ENCODE peak calls at places on chromosomes 7 and 10, in seven cellular contexts. One of them, this sample, is unnamed.

GRCh38 chr10:71396714-71397339 is at the start of gene CDH23:
- DNase-seq in PC-9: no peak
- DNase-seq in cardiac fibroblast: no peak
- DNase-seq in brain microvascular endothelial cell: no peak
- DNase-seq in HCT116: no peak
- DNase-seq in left ventricle myocardium inferior: peak
- DNase-seq in heart left ventricle: peak
- DNase-seq in this sample: no peak

GRCh38 chr7:69906309-69906995 is 308.2 kb downstream of the AUTS2 start:
- DNase-seq in PC-9: no peak
- DNase-seq in cardiac fibroblast: peak
- DNase-seq in brain microvascular endothelial cell: no peak
- DNase-seq in HCT116: no peak
- DNase-seq in left ventricle myocardium inferior: no peak
- DNase-seq in heart left ventricle: no peak
- DNase-seq in this sample: peak

GRCh38 chr10:70657036-70657435 is 15.3 kb upstream of the ADAMTS14 start:
- DNase-seq in PC-9: no peak
- DNase-seq in cardiac fibroblast: no peak
- DNase-seq in brain microvascular endothelial cell: no peak
- DNase-seq in HCT116: no peak
- DNase-seq in left ventricle myocardium inferior: no peak
- DNase-seq in heart left ventricle: no peak
- DNase-seq in this sample: peak

GRCh38 chr7:132485136-132485535 is 91.1 kb downstream of the PLXNA4 start:
- DNase-seq in PC-9: no peak
- DNase-seq in cardiac fibroblast: no peak
- DNase-seq in brain microvascular endothelial cell: no peak
- DNase-seq in HCT116: no peak
- DNase-seq in left ventricle myocardium inferior: no peak
- DNase-seq in heart left ventricle: no peak
- DNase-seq in this sample: no peak

GRCh38 chr10:3067859-3068179 is 471 bp downstream of the PFKP start:
- DNase-seq in PC-9: no peak
- DNase-seq in cardiac fibroblast: no peak
- DNase-seq in brain microvascular endothelial cell: no peak
- DNase-seq in HCT116: no peak
- DNase-seq in left ventricle myocardium inferior: no peak
- DNase-seq in heart left ventricle: no peak
- DNase-seq in this sample: no peak

GRCh38 chr10:6059506-6059905 is 2.7 kb downstream of the IL2RA start:
- DNase-seq in PC-9: no peak
- DNase-seq in cardiac fibroblast: no peak
- DNase-seq in brain microvascular endothelial cell: no peak
- DNase-seq in HCT116: no peak
- DNase-seq in left ventricle myocardium inferior: no peak
- DNase-seq in heart left ventricle: no peak
- DNase-seq in this sample: no peak

GRCh38 chr10:122939819-122940543 is 14.0 kb downstream of the C10orf88 start:
- DNase-seq in PC-9: no peak
- DNase-seq in cardiac fibroblast: peak
- DNase-seq in brain microvascular endothelial cell: peak
- DNase-seq in HCT116: no peak
- DNase-seq in left ventricle myocardium inferior: no peak
- DNase-seq in heart left ventricle: no peak
- DNase-seq in this sample: peak

GRCh38 chr10:61643316-61643751 is 19.4 kb upstream of the CABCOCO1 start:
- DNase-seq in PC-9: no peak
- DNase-seq in cardiac fibroblast: peak
- DNase-seq in brain microvascular endothelial cell: peak
- DNase-seq in HCT116: no peak
- DNase-seq in left ventricle myocardium inferior: no peak
- DNase-seq in heart left ventricle: no peak
- DNase-seq in this sample: peak

GRCh38 chr10:125012851-125013528 is 71.1 kb downstream of the ZRANB1 start:
- DNase-seq in PC-9: no peak
- DNase-seq in cardiac fibroblast: no peak
- DNase-seq in brain microvascular endothelial cell: no peak
- DNase-seq in HCT116: no peak
- DNase-seq in left ventricle myocardium inferior: no peak
- DNase-seq in heart left ventricle: no peak
- DNase-seq in this sample: no peak

GRCh38 chr10:81532403-81532802 is 342.6 kb upstream of the NRG3 start:
- DNase-seq in PC-9: no peak
- DNase-seq in cardiac fibroblast: no peak
- DNase-seq in brain microvascular endothelial cell: no peak
- DNase-seq in HCT116: no peak
- DNase-seq in left ventricle myocardium inferior: no peak
- DNase-seq in heart left ventricle: no peak
- DNase-seq in this sample: no peak

GRCh38 chr7:1725199-1725701 is 55.2 kb downstream of the ELFN1 start:
- DNase-seq in PC-9: no peak
- DNase-seq in cardiac fibroblast: peak
- DNase-seq in brain microvascular endothelial cell: no peak
- DNase-seq in HCT116: no peak
- DNase-seq in left ventricle myocardium inferior: peak
- DNase-seq in heart left ventricle: peak
- DNase-seq in this sample: peak

GRCh38 chr10:96413151-96413787 is 54.5 kb upstream of the OPALIN start:
- DNase-seq in PC-9: no peak
- DNase-seq in cardiac fibroblast: no peak
- DNase-seq in brain microvascular endothelial cell: no peak
- DNase-seq in HCT116: no peak
- DNase-seq in left ventricle myocardium inferior: no peak
- DNase-seq in heart left ventricle: peak
- DNase-seq in this sample: no peak

GRCh38 chr7:26863504-26864308 is 684 bp downstream of the SKAP2 start:
- DNase-seq in PC-9: peak
- DNase-seq in cardiac fibroblast: peak
- DNase-seq in brain microvascular endothelial cell: peak
- DNase-seq in HCT116: peak
- DNase-seq in left ventricle myocardium inferior: no peak
- DNase-seq in heart left ventricle: peak
- DNase-seq in this sample: peak

GRCh38 chr7:98831641-98832221 is 38.1 kb downstream of the TMEM130 start:
- DNase-seq in PC-9: no peak
- DNase-seq in cardiac fibroblast: peak
- DNase-seq in brain microvascular endothelial cell: peak
- DNase-seq in HCT116: no peak
- DNase-seq in left ventricle myocardium inferior: no peak
- DNase-seq in heart left ventricle: no peak
- DNase-seq in this sample: peak

GRCh38 chr7:99791021-99791420 is 7.0 kb upstream of the CYP3A4 start:
- DNase-seq in PC-9: no peak
- DNase-seq in cardiac fibroblast: no peak
- DNase-seq in brain microvascular endothelial cell: peak
- DNase-seq in HCT116: no peak
- DNase-seq in left ventricle myocardium inferior: no peak
- DNase-seq in heart left ventricle: no peak
- DNase-seq in this sample: peak

GRCh38 chr7:158244873-158245723 is 342.5 kb downstream of the PTPRN2 start:
- DNase-seq in PC-9: no peak
- DNase-seq in cardiac fibroblast: no peak
- DNase-seq in brain microvascular endothelial cell: no peak
- DNase-seq in HCT116: no peak
- DNase-seq in left ventricle myocardium inferior: no peak
- DNase-seq in heart left ventricle: no peak
- DNase-seq in this sample: no peak

GRCh38 chr7:158246960-158247673 is 340.5 kb downstream of the PTPRN2 start:
- DNase-seq in PC-9: no peak
- DNase-seq in cardiac fibroblast: no peak
- DNase-seq in brain microvascular endothelial cell: no peak
- DNase-seq in HCT116: no peak
- DNase-seq in left ventricle myocardium inferior: no peak
- DNase-seq in heart left ventricle: no peak
- DNase-seq in this sample: no peak

GRCh38 chr7:158246272-158246959 is 341.2 kb downstream of the PTPRN2 start:
- DNase-seq in PC-9: no peak
- DNase-seq in cardiac fibroblast: no peak
- DNase-seq in brain microvascular endothelial cell: no peak
- DNase-seq in HCT116: no peak
- DNase-seq in left ventricle myocardium inferior: no peak
- DNase-seq in heart left ventricle: no peak
- DNase-seq in this sample: no peak

GRCh38 chr7:158244430-158244829 is 343.2 kb downstream of the PTPRN2 start:
- DNase-seq in PC-9: no peak
- DNase-seq in cardiac fibroblast: no peak
- DNase-seq in brain microvascular endothelial cell: no peak
- DNase-seq in HCT116: no peak
- DNase-seq in left ventricle myocardium inferior: no peak
- DNase-seq in heart left ventricle: no peak
- DNase-seq in this sample: no peak

DNA sequence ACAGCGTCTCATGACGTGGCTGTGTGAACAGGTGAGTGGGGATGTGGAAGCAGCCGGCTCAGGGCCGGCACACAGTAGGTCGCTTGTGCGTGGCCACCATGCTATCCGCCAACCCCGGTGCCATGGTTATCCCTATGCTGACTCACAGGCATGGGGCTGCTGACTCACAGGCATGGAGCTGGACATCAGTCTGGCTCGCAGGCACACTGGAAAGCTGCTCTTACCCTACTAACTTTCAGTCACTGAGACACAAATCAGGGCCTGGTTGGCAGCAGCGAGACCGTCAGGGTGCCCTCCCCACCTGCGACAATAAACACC is 341.9 kb downstream of the PTPRN2 start:
- DNase-seq in PC-9: no peak
- DNase-seq in cardiac fibroblast: no peak
- DNase-seq in brain microvascular endothelial cell: no peak
- DNase-seq in HCT116: no peak
- DNase-seq in left ventricle myocardium inferior: no peak
- DNase-seq in heart left ventricle: no peak
- DNase-seq in this sample: no peak
- TF ChIP-seq CTCF in PC-9: no peak
- TF ChIP-seq CTCF in cardiac fibroblast: no peak
- TF ChIP-seq CTCF in brain microvascular endothelial cell: no peak
- TF ChIP-seq CTCF in HCT116: no peak
- TF ChIP-seq CTCF in left ventricle myocardium inferior: no peak
- TF ChIP-seq CTCF in heart left ventricle: no peak
- TF ChIP-seq CTCF in this sample: no peak

DNA sequence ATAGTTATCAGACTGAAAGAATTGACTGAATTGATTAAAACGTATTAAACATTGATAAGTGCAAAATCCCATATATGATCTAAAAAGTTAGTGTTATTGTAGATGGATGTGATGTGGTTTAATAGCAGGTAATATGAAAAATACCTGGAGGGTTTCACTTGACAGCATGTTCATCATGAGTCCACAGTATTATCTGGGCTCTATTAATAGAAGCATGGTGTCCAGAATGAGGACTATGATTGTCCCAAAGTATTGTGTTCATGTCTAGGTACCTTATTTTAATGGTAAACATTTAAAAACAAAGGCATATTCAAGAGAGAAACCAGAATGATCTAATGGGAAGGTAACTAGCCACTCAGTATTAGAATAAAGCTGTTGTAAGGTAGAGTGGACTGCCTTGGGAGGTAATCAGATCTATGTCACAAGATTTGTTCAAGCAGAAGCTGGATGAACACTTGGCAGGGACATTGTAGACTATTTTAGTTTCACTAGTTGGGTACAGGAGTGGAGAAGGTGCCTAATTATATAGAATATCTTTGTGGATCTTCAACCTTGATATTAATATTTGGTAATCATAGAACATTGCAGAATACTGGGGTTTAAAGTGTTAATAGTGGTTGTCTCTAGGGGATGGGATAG is 43.5 kb downstream of the MCU start:
- DNase-seq in PC-9: no peak
- DNase-seq in cardiac fibroblast: no peak
- DNase-seq in brain microvascular endothelial cell: no peak
- DNase-seq in HCT116: no peak
- DNase-seq in left ventricle myocardium inferior: no peak
- DNase-seq in heart left ventricle: no peak
- DNase-seq in this sample: no peak
- H3K4me3 ChIP-seq in PC-9: no peak
- H3K4me3 ChIP-seq in cardiac fibroblast: no peak
- H3K4me3 ChIP-seq in brain microvascular endothelial cell: no peak
- H3K4me3 ChIP-seq in HCT116: no peak
- H3K4me3 ChIP-seq in left ventricle myocardium inferior: no peak
- H3K4me3 ChIP-seq in heart left ventricle: no peak
- H3K4me3 ChIP-seq in this sample: no peak

DNA sequence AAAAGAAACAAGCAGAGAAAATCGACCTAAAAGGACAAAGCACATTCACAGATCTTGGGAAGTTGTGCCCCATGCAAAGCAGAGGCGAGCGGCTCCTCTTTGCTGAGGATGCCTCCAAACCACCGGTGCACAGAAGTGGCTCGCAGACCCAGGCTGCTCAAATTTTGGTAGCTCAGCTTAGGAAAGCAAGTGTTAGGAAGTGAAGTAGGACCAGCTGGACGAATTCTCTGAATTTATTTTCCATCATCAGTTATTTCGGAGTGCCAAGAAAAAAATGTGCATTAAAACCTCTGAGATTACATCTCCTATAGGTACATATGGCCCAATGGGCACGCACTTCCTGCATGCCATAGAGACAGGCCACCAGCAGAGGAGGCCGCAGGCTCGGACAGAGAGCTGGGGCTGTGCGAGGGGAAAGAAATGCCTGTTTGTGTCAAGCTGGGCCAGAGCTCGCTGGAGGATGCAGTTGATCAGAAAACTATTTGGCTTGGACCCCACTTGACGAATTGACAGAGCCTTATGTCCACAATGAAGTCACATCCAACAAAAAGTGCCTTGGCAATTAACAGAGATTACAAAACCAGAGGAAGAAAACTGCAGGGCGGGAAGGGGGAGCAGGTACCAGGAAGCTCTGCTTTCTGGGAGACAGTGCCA is 122.3 kb upstream of the LYZL2 start:
- DNase-seq in PC-9: no peak
- DNase-seq in cardiac fibroblast: peak
- DNase-seq in brain microvascular endothelial cell: peak
- DNase-seq in HCT116: peak
- DNase-seq in left ventricle myocardium inferior: peak
- DNase-seq in heart left ventricle: peak
- DNase-seq in this sample: peak
- TF ChIP-seq CTCF in PC-9: peak
- TF ChIP-seq CTCF in cardiac fibroblast: peak
- TF ChIP-seq CTCF in brain microvascular endothelial cell: peak
- TF ChIP-seq CTCF in HCT116: peak
- TF ChIP-seq CTCF in left ventricle myocardium inferior: peak
- TF ChIP-seq CTCF in heart left ventricle: peak
- TF ChIP-seq CTCF in this sample: peak

GRCh38 chr10:35129185-35129674 is 2.6 kb downstream of the CREM start:
- DNase-seq in PC-9: no peak
- DNase-seq in cardiac fibroblast: no peak
- DNase-seq in brain microvascular endothelial cell: no peak
- DNase-seq in HCT116: no peak
- DNase-seq in left ventricle myocardium inferior: no peak
- DNase-seq in heart left ventricle: no peak
- DNase-seq in this sample: no peak

GRCh38 chr10:35126530-35127288 is at the start of gene CREM:
- DNase-seq in PC-9: peak
- DNase-seq in cardiac fibroblast: peak
- DNase-seq in brain microvascular endothelial cell: peak
- DNase-seq in HCT116: peak
- DNase-seq in left ventricle myocardium inferior: peak
- DNase-seq in heart left ventricle: peak
- DNase-seq in this sample: peak

GRCh38 chr10:35124540-35124939 is 2.1 kb upstream of the CREM start:
- DNase-seq in PC-9: no peak
- DNase-seq in cardiac fibroblast: peak
- DNase-seq in brain microvascular endothelial cell: no peak
- DNase-seq in HCT116: no peak
- DNase-seq in left ventricle myocardium inferior: no peak
- DNase-seq in heart left ventricle: no peak
- DNase-seq in this sample: no peak

GRCh38 chr10:35127289-35127891 is 744 bp downstream of the CREM start:
- DNase-seq in PC-9: no peak
- DNase-seq in cardiac fibroblast: peak
- DNase-seq in brain microvascular endothelial cell: peak
- DNase-seq in HCT116: no peak
- DNase-seq in left ventricle myocardium inferior: peak
- DNase-seq in heart left ventricle: peak
- DNase-seq in this sample: peak

GRCh38 chr10:35126062-35126529 is 550 bp upstream of the CREM start:
- DNase-seq in PC-9: no peak
- DNase-seq in cardiac fibroblast: no peak
- DNase-seq in brain microvascular endothelial cell: no peak
- DNase-seq in HCT116: no peak
- DNase-seq in left ventricle myocardium inferior: no peak
- DNase-seq in heart left ventricle: no peak
- DNase-seq in this sample: no peak
- H3K4me3 ChIP-seq in PC-9: peak
- H3K4me3 ChIP-seq in cardiac fibroblast: peak
- H3K4me3 ChIP-seq in brain microvascular endothelial cell: peak
- H3K4me3 ChIP-seq in HCT116: peak
- H3K4me3 ChIP-seq in left ventricle myocardium inferior: peak
- H3K4me3 ChIP-seq in heart left ventricle: peak
- H3K4me3 ChIP-seq in this sample: peak